ENCODE peak calls at places on chromosome 11, in nine cellular contexts. Q, R, O, Y, G, N, L, Z and C are unnamed samples.

GRCh38 chr11:105696000-105696399 is 86.1 kb downstream of the GRIA4 start:
- DNase-seq in Q (no peak), R (no peak), O (no peak), Y (no peak), G (no peak), N (no peak), L (no peak), Z (no peak), C (no peak)

GRCh38 chr11:126139541-126140091 is 71.8 kb downstream of the RPUSD4 start:
- DNase-seq in Q (no peak), R (no peak), O (no peak), Y (peak), G (no peak), N (no peak), L (no peak), Z (peak), C (no peak)

GRCh38 chr11:28860898-28861297 is 752.7 kb downstream of the METTL15 start:
- DNase-seq in Q (no peak), R (no peak), O (peak), Y (no peak), G (no peak), N (no peak), L (peak), Z (no peak), C (no peak)

GRCh38 chr11:108895579-108896480 is 231.0 kb downstream of the DDX10 start:
- DNase-seq in Q (no peak), R (no peak), O (peak), Y (no peak), G (no peak), N (no peak), L (peak), Z (no peak), C (no peak)

GRCh38 chr11:86143429-86144030 is 74.6 kb upstream of the PICALM start:
- DNase-seq in Q (no peak), R (no peak), O (no peak), Y (no peak), G (no peak), N (no peak), L (no peak), Z (no peak), C (peak)

GRCh38 chr11:91081440-91082088 is 858.7 kb upstream of the CHORDC1 start:
- DNase-seq in Q (no peak), R (no peak), O (no peak), Y (no peak), G (no peak), N (no peak), L (no peak), Z (peak), C (no peak)

GRCh38 chr11:24496728-24497396 is at the start of gene LUZP2:
- DNase-seq in Q (no peak), R (peak), O (no peak), Y (peak), G (peak), N (peak), L (peak), Z (no peak), C (no peak)

GRCh38 chr11:724063-724732 is 18.2 kb downstream of the EPS8L2 start:
- DNase-seq in Q (no peak), R (no peak), O (no peak), Y (peak), G (no peak), N (no peak), L (no peak), Z (no peak), C (no peak)

GRCh38 chr11:102530558-102530957 is at the start of gene MMP7:
- DNase-seq in Q (no peak), R (no peak), O (peak), Y (no peak), G (no peak), N (peak), L (no peak), Z (no peak), C (no peak)

GRCh38 chr11:108872781-108873291 is 208.0 kb downstream of the DDX10 start:
- DNase-seq in Q (no peak), R (no peak), O (peak), Y (no peak), G (no peak), N (no peak), L (no peak), Z (no peak), C (no peak)